ENCODE peak calls at places on chromosome 13, in four cellular contexts. B, M, U and L are unnamed samples.

GRCh38 chr13:102993348-102993747 is 72.9 kb downstream of the SLC10A2 start:
- DNase-seq in M (no peak), U (no peak), B (no peak), L (no peak)

GRCh38 chr13:24381539-24382265 is 72.3 kb downstream of the C1QTNF9 start:
- DNase-seq in U (no peak), B (peak; percentile 39), M (no peak), L (no peak)

GRCh38 chr13:23680836-23681235 is 110.6 kb downstream of the TNFRSF19 start:
- DNase-seq in U (no peak), M (no peak), B (no peak), L (no peak)

GRCh38 chr13:40175639-40176038 is 490.8 kb downstream of the FOXO1 start:
- DNase-seq in M (no peak), B (no peak), U (no peak), L (no peak)

GRCh38 chr13:45768668-45769067 is 66.5 kb downstream of the CBY2 start:
- DNase-seq in B (no peak), U (no peak), M (no peak), L (no peak)

GRCh38 chr13:41960195-41960699 is 662 bp downstream of the VWA8 start:
- DNase-seq in M (no peak), B (peak; percentile 29), U (no peak), L (peak; percentile 48)

GRCh38 chr13:35675651-35676050 is 199.2 kb upstream of the MAB21L1 start:
- DNase-seq in U (no peak), M (no peak), B (no peak), L (no peak)

GRCh38 chr13:96816261-96816660 is 178.0 kb downstream of the OXGR1 start:
- DNase-seq in M (no peak), U (no peak), B (no peak), L (no peak)

GRCh38 chr13:44470623-44471562 is 97.3 kb downstream of the SERP2 start:
- DNase-seq in U (no peak), B (peak; percentile 40), M (no peak), L (peak; percentile 23)

GRCh38 chr13:41458187-41458938 is 1.0 kb downstream of the RGCC start:
- DNase-seq in M (peak; percentile 42), U (no peak), B (peak; percentile 46), L (peak; percentile 43)

GRCh38 chr13:37602743-37603381 is 4.3 kb upstream of the POSTN start:
- DNase-seq in M (no peak), U (no peak), B (peak; percentile 47), L (no peak)

GRCh38 chr13:73261739-73262216 is 203.0 kb downstream of the KLF5 start:
- DNase-seq in B (no peak), M (no peak), U (no peak), L (peak; percentile 93)

GRCh38 chr13:25990801-25991200 is 61.0 kb downstream of the SHISA2 start:
- DNase-seq in U (peak; percentile 23), M (no peak), B (no peak), L (peak; percentile 62)

GRCh38 chr13:98143601-98144500 is 957 bp downstream of the FARP1 start:
- DNase-seq in U (no peak), M (no peak), B (peak; percentile 44), L (peak; percentile 27)

GRCh38 chr13:43883636-43884035 is 3.9 kb downstream of the LACC1 start:
- DNase-seq in U (no peak), M (no peak), B (peak; percentile 67), L (no peak)

GRCh38 chr13:53200498-53201453 is 172.2 kb downstream of the OLFM4 start:
- DNase-seq in B (peak; percentile 1), U (peak; percentile 62), M (peak; percentile 89), L (peak; percentile 86)

GRCh38 chr13:51769455-51770127 is 34.4 kb downstream of the DHRS12 start:
- DNase-seq in B (no peak), U (no peak), M (no peak), L (no peak)

GRCh38 chr13:23651887-23652286 is 81.7 kb downstream of the TNFRSF19 start:
- DNase-seq in M (no peak), U (no peak), B (no peak), L (no peak)

GRCh38 chr13:44815507-44816074 is 173.7 kb downstream of the NUFIP1 start:
- DNase-seq in M (peak; percentile 46), U (peak; percentile 27), B (peak; percentile 98), L (peak; percentile 96)

GRCh38 chr13:81293594-81294164 is 952.8 kb upstream of the SPRY2 start:
- DNase-seq in U (no peak), B (no peak), M (no peak), L (peak; percentile 74)

GRCh38 chr13:105412171-105412570 is 1123.3 kb downstream of the EFNB2 start:
- DNase-seq in B (no peak), U (no peak), M (no peak), L (no peak)

GRCh38 chr13:105774739-105775460 is 760.6 kb downstream of the EFNB2 start:
- DNase-seq in B (peak; percentile 2), U (no peak), M (no peak), L (peak; percentile 57)

GRCh38 chr13:71906438-71906837 is 39.4 kb upstream of the DACH1 start:
- DNase-seq in U (no peak), M (no peak), B (no peak), L (no peak)

GRCh38 chr13:24323036-24323738 is 13.8 kb downstream of the C1QTNF9 start:
- DNase-seq in B (no peak), M (no peak), U (no peak), L (no peak)

GRCh38 chr13:45327253-45327954 is 13.6 kb downstream of the TPT1 start:
- DNase-seq in B (no peak), U (no peak), M (no peak), L (no peak)

GRCh38 chr13:113651511-113652403 is 6.2 kb downstream of the ATP4B start:
- DNase-seq in M (no peak), U (no peak), B (no peak), L (no peak)

GRCh38 chr13:45194081-45194939 is 6.5 kb downstream of the KCTD4 start:
- DNase-seq in M (peak; percentile 43), U (peak; percentile 9), B (peak; percentile 34), L (peak; percentile 74)

GRCh38 chr13:43360911-43361605 is 337.7 kb downstream of the DNAJC15 start:
- DNase-seq in B (peak; percentile 63), U (no peak), M (no peak), L (no peak)

GRCh38 chr13:109275848-109276247 is 510.5 kb downstream of the IRS2 start:
- DNase-seq in M (peak; percentile 51), U (no peak), B (no peak), L (peak; percentile 61)

GRCh38 chr13:31038834-31039552 is 106.5 kb downstream of the TEX26 start:
- DNase-seq in U (no peak), B (peak; percentile 44), M (no peak), L (no peak)

GRCh38 chr13:33174491-33174890 is 111.1 kb downstream of the STARD13 start:
- DNase-seq in M (no peak), B (no peak), U (no peak), L (no peak)

GRCh38 chr13:48500652-48501197 is 32.2 kb downstream of the RCBTB2 start:
- DNase-seq in M (no peak), U (no peak), B (peak; percentile 96), L (no peak)

GRCh38 chr13:33274264-33274663 is 11.3 kb downstream of the STARD13 start:
- DNase-seq in B (no peak), U (no peak), M (no peak), L (peak; percentile 28)

GRCh38 chr13:70249332-70250064 is 141.2 kb upstream of the KLHL1 start:
- DNase-seq in U (peak; percentile 38), B (no peak), M (peak; percentile 35), L (peak; percentile 83)

GRCh38 chr13:102233566-102234208 is 168.2 kb downstream of the FGF14 start:
- DNase-seq in M (no peak), B (no peak), U (no peak), L (no peak)

GRCh38 chr13:114022876-114023275 is 49.0 kb upstream of the C13orf46 start:
- DNase-seq in B (no peak), U (no peak), M (no peak), L (no peak)

GRCh38 chr13:45828253-45828968 is 23.1 kb downstream of the SIAH3 start:
- DNase-seq in B (no peak), U (no peak), M (no peak), L (no peak)

GRCh38 chr13:37791699-37792098 is 77.9 kb downstream of the TRPC4 start:
- DNase-seq in M (no peak), B (peak; percentile 10), U (no peak), L (no peak)

GRCh38 chr13:28355822-28356371 is 139.0 kb downstream of the FLT1 start:
- DNase-seq in M (no peak), U (no peak), B (peak; percentile 86), L (peak; percentile 62)
- H2BK120ac ChIP-seq in M (no peak overlapping the region), U (no peak overlapping the region), B (peak overlapping the region; percentile 37), L (no peak overlapping the region)

GRCh38 chr13:99174533-99175100 is 26.0 kb upstream of the UBAC2 start:
- DNase-seq in U (no peak), B (no peak), M (no peak), L (no peak)
- H4K5ac ChIP-seq in U (no peak overlapping the region), B (no peak overlapping the region), M (peak overlapping the region; percentile 47), L (no peak overlapping the region)

DNA sequence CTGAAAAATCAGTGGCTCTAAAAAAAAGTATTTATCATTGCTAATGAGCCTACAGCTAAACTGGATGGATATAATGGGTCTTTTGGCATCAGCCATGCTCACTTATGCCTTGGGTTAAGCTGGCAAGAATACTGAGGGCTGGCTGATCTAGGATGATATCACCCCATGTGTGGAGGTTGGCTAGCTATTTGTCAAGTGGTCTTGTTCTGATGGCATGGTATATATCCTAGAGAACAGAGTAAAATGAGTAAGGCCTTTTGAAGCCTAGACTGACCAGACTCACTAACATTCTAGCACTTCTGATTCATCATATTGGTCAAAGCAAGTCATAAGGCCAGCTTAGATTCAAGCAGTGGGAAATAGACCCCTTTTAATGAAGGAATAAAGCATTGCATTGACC is 383.0 kb downstream of the SLITRK1 start:
- DNase-seq in U (no peak), M (no peak), B (peak; percentile 14), L (no peak)
- H2BK5ac ChIP-seq in U (no peak overlapping the region), M (no peak overlapping the region), B (no peak overlapping the region), L (no peak overlapping the region)

GRCh38 chr13:76425930-76426329 is 460.3 kb downstream of the KCTD12 start:
- DNase-seq in M (no peak), U (no peak), B (peak; percentile 93), L (peak; percentile 10)
- H2BK120ac ChIP-seq in M (no peak overlapping the region), U (no peak overlapping the region), B (no peak overlapping the region), L (no peak overlapping the region)

DNA sequence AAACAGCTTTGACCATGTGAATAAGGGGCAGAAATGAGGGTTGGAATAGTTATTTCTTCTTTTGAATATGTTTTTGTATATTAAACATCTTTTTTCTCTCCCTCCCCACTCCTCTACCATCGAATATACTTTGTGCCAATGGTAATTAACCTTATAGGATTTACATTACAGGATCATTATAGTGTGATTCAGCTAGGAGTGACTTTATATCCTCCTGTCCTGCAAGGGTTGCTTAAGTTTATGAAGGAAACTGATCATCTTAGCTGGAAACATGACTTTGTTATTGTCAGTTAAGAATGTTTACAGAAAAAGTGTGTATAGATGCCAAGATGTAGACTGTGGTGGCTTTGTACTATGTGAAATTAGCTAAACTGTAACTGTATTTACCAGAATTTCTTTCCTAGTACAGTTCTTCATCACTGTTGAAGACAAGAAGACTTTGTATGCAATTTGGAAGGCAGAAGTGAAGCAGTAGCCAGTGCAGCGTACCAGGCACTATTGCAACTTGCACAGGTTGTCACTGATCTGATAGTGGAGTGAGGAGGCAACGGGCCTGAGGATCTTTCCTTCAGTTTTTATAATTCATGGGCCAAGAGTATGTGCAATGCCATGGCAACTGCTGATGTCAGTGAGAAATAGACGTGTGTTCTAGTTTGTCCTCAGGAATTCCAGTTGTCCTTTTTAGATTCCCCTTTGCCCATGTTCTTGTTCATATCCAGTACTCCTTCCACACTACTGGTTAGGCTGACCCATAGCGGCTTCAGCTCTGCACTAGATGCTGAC is 8.2 kb upstream of the PAN3 start:
- DNase-seq in M (no peak), B (peak; percentile 4), U (no peak), L (no peak)
- H4K5ac ChIP-seq in M (no peak overlapping the region), B (no peak overlapping the region), U (no peak overlapping the region), L (no peak overlapping the region)

GRCh38 chr13:95641961-95642621 is 2.4 kb downstream of the DZIP1 start:
- DNase-seq in U (no peak), B (peak; percentile 43), M (peak; percentile 76), L (peak; percentile 57)
- H2BK5ac ChIP-seq in U (no peak overlapping the region), B (no peak overlapping the region), M (no peak overlapping the region), L (no peak overlapping the region)